ENCODE peak calls at places on chromosomes 11 and 22, in five cellular contexts. Y, U, Q, B and D are unnamed samples.

GRCh38 chr11:74330065-74330858 is 18.8 kb upstream of the P4HA3 start:
- DNase-seq in Y (no peak), B (peak; percentile 83), Q (no peak), U (no peak), D (no peak)

GRCh38 chr11:71112990-71113389 is 139.4 kb downstream of the SHANK2 start:
- DNase-seq in Y (no peak), Q (no peak), U (no peak), B (no peak), D (no peak)

GRCh38 chr11:19089421-19089820 is 27.5 kb upstream of the ZDHHC13 start:
- DNase-seq in U (no peak), B (no peak), Q (no peak), Y (no peak), D (no peak)

GRCh38 chr11:7574491-7575129 is 60.8 kb downstream of the PPFIBP2 start:
- DNase-seq in B (no peak), Y (no peak), U (no peak), Q (no peak), D (no peak)

GRCh38 chr22:47067331-47067890 is 305.0 kb downstream of the TBC1D22A start:
- DNase-seq in U (no peak), Q (no peak), Y (no peak), B (no peak), D (no peak)

GRCh38 chr22:20503816-20504215 is 3.6 kb upstream of the MED15 start:
- DNase-seq in Q (no peak), U (no peak), B (no peak), Y (no peak), D (no peak)

GRCh38 chr11:13294771-13295579 is 17.4 kb downstream of the BMAL1 start:
- DNase-seq in U (no peak), Q (no peak), Y (no peak), B (no peak), D (no peak)

GRCh38 chr11:73173755-73174494 is 31.8 kb upstream of the FCHSD2 start:
- DNase-seq in B (no peak), Y (no peak), U (no peak), Q (no peak), D (no peak)

GRCh38 chr11:123945132-123945531 is 1.5 kb upstream of the OR6T1 start:
- DNase-seq in U (no peak), Q (no peak), B (no peak), Y (no peak), D (no peak)

GRCh38 chr11:37905707-37906417 is 1307.8 kb upstream of the RAG2 start:
- DNase-seq in U (no peak), Y (no peak), Q (no peak), B (no peak), D (peak; percentile 75)

GRCh38 chr11:102831128-102831708 is 12.2 kb downstream of the MMP3 start:
- DNase-seq in Q (no peak), U (no peak), Y (no peak), B (peak; percentile 88), D (no peak)

GRCh38 chr11:59755701-59756495 is 722 bp downstream of the STX3 start:
- DNase-seq in Y (peak; percentile 78), U (peak; percentile 27), Q (no peak), B (peak; percentile 86), D (peak; percentile 81)

GRCh38 chr22:22431271-22432220 is 77.0 kb downstream of the ZNF280B start:
- DNase-seq in Y (peak; percentile 54), Q (peak; percentile 25), U (peak; percentile 34), B (peak; percentile 67), D (peak; percentile 70)

GRCh38 chr11:40328890-40329617 is 1130.4 kb downstream of the LRRC4C start:
- DNase-seq in B (peak; percentile 84), Q (no peak), U (no peak), Y (peak; percentile 83), D (peak; percentile 92)

GRCh38 chr11:124917115-124917637 is 1.9 kb upstream of the HEPN1 start:
- DNase-seq in Y (no peak), U (no peak), Q (no peak), B (peak; percentile 47), D (no peak)

GRCh38 chr22:22748756-22749155 is 104.3 kb downstream of the GGTLC2 start:
- DNase-seq in Y (no peak), Q (no peak), U (no peak), B (no peak), D (no peak)

GRCh38 chr11:101797335-101797734 is 117.5 kb upstream of the CEP126 start:
- DNase-seq in Q (no peak), B (peak; percentile 51), U (no peak), Y (no peak), D (no peak)

GRCh38 chr11:58927393-58928081 is 11.8 kb upstream of the GLYATL1 start:
- DNase-seq in Y (no peak), Q (peak; percentile 52), B (peak; percentile 19), U (no peak), D (no peak)

GRCh38 chr11:72778535-72779494 is 15.0 kb downstream of the STARD10 start:
- DNase-seq in Q (no peak), B (no peak), Y (no peak), U (no peak), D (no peak)

GRCh38 chr22:48954781-48955311 is 872.8 kb downstream of the BRD1 start:
- DNase-seq in Y (peak; percentile 27), B (peak; percentile 2), Q (no peak), U (no peak), D (no peak)

GRCh38 chr11:72088076-72088806 is 7.6 kb downstream of the LRRC51 start:
- DNase-seq in Y (no peak), U (no peak), B (peak; percentile 79), Q (no peak), D (no peak)

DNA sequence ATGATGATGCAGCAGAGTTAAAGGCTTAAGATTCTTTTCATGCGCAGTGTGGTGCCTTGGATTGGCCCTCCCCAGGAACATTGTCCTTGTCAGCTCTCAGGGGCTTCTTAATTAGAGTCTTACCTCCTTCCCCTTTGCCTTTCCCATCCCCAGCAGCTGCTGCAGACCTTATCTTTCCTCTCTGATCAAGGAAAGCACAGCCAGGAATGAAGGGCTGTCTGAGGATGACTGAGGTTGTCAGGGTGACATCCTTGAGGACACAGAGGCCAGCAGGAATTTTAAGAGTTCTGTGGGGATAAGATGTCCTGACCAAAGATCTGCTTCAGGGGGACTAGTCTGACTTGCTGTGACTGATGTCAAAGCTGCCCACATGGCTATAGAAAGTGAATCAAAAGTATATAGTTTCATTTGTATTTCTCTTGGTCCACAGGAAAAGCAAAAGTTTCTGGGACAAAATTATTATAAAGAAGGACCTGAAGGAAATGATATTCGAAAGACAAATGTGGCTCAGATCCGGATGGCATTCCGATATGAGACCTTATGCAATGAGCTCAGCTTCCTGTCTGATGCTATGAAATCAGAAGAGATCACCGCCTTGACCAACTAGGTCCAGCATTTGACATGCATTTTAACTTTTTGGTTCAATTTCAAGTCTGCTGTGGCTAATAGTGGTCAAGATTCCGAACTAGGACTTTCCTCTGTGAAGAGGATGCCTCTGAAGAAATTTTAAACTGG is 35.5 kb downstream of the RNF141 start:
- DNase-seq in B (no peak), Q (no peak), Y (no peak), U (no peak), D (no peak)
- H3K4me3 ChIP-seq in B (no peak overlapping the region), Q (no peak overlapping the region), Y (no peak overlapping the region), U (no peak overlapping the region), D (no peak overlapping the region)

GRCh38 chr11:106176817-106177216 is 99.4 kb downstream of the AASDHPPT start:
- DNase-seq in U (no peak), B (no peak), Y (no peak), Q (no peak), D (no peak)

GRCh38 chr11:106179048-106179447 is 101.6 kb downstream of the AASDHPPT start:
- DNase-seq in B (no peak), Y (no peak), Q (no peak), U (no peak), D (no peak)

GRCh38 chr11:106173291-106173690 is 95.8 kb downstream of the AASDHPPT start:
- DNase-seq in U (no peak), Q (no peak), B (no peak), Y (no peak), D (no peak)

GRCh38 chr11:106177311-106177710 is 99.8 kb downstream of the AASDHPPT start:
- DNase-seq in U (no peak), Y (no peak), B (no peak), Q (no peak), D (no peak)

DNA sequence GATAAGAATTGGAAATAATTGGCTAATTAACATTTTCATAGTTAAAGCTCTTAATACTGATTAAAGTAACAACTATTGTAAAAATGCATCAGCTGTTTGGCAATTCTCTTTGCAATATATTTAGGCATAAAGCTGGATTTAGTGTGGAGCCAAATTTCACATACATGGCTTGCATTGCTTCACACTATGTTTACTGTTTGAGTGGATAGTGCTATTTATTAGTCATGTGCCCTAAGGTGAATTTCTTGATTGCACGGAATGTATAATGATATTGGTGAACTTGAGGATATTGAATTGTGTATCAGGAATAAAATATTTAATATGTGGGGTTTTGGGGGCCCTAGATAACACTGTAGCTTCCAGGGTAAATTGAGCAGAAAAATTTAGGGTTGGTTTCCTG is 100.9 kb downstream of the AASDHPPT start:
- DNase-seq in B (peak; percentile 10), Q (no peak), Y (no peak), U (no peak), D (no peak)
- H3K4me3 ChIP-seq in B (no peak overlapping the region), Q (no peak overlapping the region), Y (no peak overlapping the region), U (no peak overlapping the region), D (no peak overlapping the region)

DNA sequence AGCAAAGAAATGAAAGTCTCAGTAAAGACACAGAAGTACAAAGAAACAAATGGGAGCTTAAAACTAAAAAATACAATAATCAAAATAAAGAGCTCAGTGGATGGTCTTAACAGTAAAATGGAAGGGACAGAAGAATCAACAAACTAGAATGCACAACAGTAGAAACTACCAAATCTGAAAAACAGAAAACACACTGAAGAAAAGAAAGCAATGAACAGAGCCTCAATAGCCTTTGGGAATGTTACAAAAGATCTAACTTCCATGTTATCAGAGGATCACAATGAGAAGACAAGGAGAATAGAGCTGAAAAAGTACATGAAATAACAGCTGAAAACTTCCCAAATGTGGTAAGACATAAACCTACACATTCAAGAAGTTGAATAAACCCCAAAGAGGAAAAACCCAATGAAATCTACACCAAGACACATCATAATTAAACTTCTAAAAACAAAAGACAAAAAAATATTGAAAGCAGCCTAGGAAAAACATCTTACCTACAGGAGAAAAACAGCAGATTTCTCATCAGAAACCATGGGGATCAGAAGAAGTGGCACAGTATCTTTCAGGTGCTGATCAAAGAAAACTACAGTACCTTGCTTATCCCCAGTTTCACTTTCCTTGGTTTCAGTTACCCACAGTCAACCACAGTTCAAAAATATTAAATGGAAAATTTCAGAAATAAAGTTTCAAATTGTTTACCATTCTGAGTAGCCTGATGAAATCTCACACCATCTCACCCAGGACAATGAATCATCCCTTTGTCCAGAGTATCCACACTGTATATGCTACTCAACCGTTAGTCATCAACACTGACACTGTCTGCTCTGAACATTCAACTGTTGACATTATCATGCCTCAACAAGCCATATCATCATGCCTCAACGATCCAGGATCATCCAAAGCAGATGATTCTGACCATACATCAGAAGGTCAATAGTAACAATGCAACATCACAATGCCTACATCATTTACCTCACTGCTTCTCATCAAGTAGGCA is 22.2 kb downstream of the RRAS2 start:
- DNase-seq in Q (no peak), B (peak; percentile 97), U (peak; percentile 79), Y (no peak), D (peak; percentile 67)
- H3K4me3 ChIP-seq in Q (no peak overlapping the region), B (peak overlapping the region; percentile 54), U (no peak overlapping the region), Y (no peak overlapping the region), D (no peak overlapping the region)

GRCh38 chr11:396511-396947 is 2.5 kb downstream of the PKP3 start:
- DNase-seq in Q (no peak), B (peak; percentile 66), Y (no peak), U (no peak), D (no peak)

GRCh38 chr11:398826-399225 is 4.8 kb downstream of the PKP3 start:
- DNase-seq in Q (no peak), Y (no peak), B (peak; percentile 53), U (no peak), D (no peak)

GRCh38 chr11:395866-396265 is 1.9 kb downstream of the PKP3 start:
- DNase-seq in B (peak; percentile 41), U (no peak), Q (no peak), Y (no peak), D (no peak)

GRCh38 chr11:394858-395655 is 1.0 kb downstream of the PKP3 start:
- DNase-seq in Y (no peak), Q (no peak), B (no peak), U (no peak), D (no peak)

GRCh38 chr11:396948-397548 is 3.0 kb downstream of the PKP3 start:
- DNase-seq in U (no peak), Y (no peak), B (peak; percentile 79), Q (no peak), D (no peak)
- H3K4me3 ChIP-seq in U (no peak overlapping the region), Y (peak overlapping the region; percentile 5), B (peak overlapping the region; percentile 46), Q (no peak overlapping the region), D (no peak overlapping the region)